ENCODE peak calls at places on chromosomes 4 and X, in six cellular contexts. H, S, V, N, Y and W are unnamed samples.
A peak's percentile ranks its signal among the peaks of the same experiment; 100 is the strongest.

GRCh38 chr4:174222266-174222872 is 61.1 kb downstream of the FBXO8 start:
- DNase-seq in Y (no peak), H (no peak), N (no peak), S (no peak), V (no peak), W (no peak)

GRCh38 chrX:136708348-136708747 is 60.4 kb downstream of the CD40LG start:
- DNase-seq in H (no peak), V (no peak), S (no peak), Y (no peak), N (no peak), W (no peak)

GRCh38 chr4:25505637-25505991 is 128.6 kb downstream of the ANAPC4 start:
- DNase-seq in S (no peak), N (no peak), V (no peak), H (no peak), Y (no peak), W (no peak)

GRCh38 chrX:153642313-153642654 is 4.7 kb upstream of the DUSP9 start:
- DNase-seq in S (no peak), V (no peak), H (no peak), N (no peak), Y (no peak), W (no peak)

GRCh38 chr4:121800961-121801714 is at the start of gene EXOSC9:
- DNase-seq in H (peak; percentile 96), Y (peak; percentile 52), S (peak; percentile 92), V (peak; percentile 96), N (peak; percentile 94), W (peak; percentile 31)

GRCh38 chrX:132294776-132295495 is 75.7 kb upstream of the RAP2C start:
- DNase-seq in V (no peak), S (no peak), Y (no peak), N (no peak), H (no peak), W (no peak)

GRCh38 chr4:10024303-10024702 is 3.0 kb upstream of the SLC2A9 start:
- DNase-seq in V (peak; percentile 70), N (no peak), S (no peak), Y (no peak), H (peak; percentile 35), W (no peak)

GRCh38 chr4:104693601-104694201 is 199.0 kb upstream of the CXXC4 start:
- DNase-seq in Y (no peak), S (no peak), H (peak; percentile 13), N (no peak), V (no peak), W (no peak)

GRCh38 chrX:118459494-118459893 is 36.1 kb upstream of the DOCK11 start:
- DNase-seq in N (no peak), Y (peak; percentile 13), S (no peak), H (peak; percentile 11), V (no peak), W (peak; percentile 24)

GRCh38 chr4:185082549-185082948 is 60.5 kb upstream of the SLC25A4 start:
- DNase-seq in V (no peak), S (no peak), Y (no peak), N (no peak), H (no peak), W (no peak)

GRCh38 chrX:101385795-101386541 is at the start of gene BTK:
- DNase-seq in V (no peak), N (no peak), H (no peak), S (no peak), Y (no peak), W (no peak)
- TF ChIP-seq POLR2A in V (no peak), N (no peak), H (no peak), S (no peak), Y (peak; percentile 83), W (no peak)

DNA sequence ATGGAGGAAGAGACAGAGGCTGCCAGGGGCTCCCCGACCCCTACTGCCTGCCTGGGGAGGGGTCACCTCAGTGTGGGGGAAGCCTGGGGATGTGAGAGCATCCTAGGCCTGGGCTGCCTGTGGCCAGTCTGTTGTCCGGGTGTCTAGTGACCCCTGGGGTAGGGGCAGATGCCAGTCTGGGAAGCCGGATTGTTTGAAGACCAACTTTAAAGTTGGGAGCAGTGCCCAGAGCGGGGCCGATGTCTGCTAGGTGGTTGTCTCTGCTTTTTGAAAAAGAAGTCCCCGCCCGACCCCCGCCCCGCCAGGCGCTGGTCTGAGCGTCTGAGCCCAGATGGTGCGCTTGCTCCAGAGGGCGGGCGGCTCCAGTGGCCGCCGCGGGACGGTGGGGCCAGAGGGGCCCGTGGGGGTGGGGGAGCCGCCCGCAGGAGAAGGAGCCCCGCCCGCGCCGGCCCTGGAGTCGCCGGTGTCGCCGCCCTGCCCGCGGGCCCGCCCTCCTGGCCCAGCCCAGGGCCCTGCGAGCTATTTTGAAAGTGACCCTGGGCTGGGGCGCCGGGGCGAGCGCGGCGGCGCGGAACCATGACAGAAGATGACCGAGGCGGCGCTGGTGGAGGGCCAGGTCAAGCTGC is at the start of gene DOK7:
- DNase-seq in N (no peak), H (peak; percentile 54), V (no peak), S (no peak), Y (no peak), W (no peak)
- TF ChIP-seq POLR2A in N (no peak), H (no peak), V (no peak), S (no peak), Y (no peak), W (no peak)

GRCh38 chrX:78103656-78104446 is at the start of gene PGK1:
- DNase-seq in H (peak; percentile 95), Y (peak; percentile 75), V (peak; percentile 98), N (peak; percentile 96), S (peak; percentile 95), W (peak; percentile 80)
- TF ChIP-seq POLR2A in H (peak; percentile 94), Y (peak; percentile 95), V (peak; percentile 83), N (peak; percentile 64), S (peak; percentile 74), W (peak; percentile 89)

DNA sequence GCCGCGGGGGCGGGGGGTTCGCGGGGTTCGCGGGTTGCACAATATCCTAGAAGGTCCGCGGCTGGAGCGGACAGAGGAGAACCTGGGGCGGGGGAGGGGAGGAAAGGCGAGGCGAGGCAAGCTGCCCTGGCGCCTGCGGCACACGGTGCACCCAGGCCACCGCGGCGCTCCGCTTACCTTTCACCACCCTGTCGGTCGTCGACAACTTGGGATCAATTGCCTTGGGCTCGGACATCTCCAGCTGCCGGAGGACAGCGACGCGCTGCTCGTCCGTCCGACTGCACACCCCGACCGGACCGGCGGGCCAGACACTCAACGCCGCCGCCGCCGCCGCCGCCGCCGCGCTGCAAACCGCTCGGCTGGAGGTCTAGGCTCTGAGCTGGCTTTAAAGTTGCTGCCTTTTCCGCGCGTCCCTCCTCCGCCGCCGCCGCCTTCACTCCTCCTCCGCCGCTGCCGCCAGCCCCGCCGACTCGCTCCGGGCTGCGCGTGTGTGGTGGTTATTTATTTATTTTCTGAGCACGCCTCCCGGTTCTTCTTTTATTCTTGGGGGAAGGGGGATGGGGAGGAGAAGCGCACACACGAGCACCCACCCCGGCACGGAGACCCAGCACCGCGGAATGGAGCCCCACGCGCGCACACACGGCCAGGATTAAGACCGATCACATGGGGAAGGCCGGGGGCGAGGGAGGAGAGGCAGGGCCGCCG is 612 bp downstream of the PPP3CA start:
- DNase-seq in H (peak; percentile 73), N (peak; percentile 73), Y (peak; percentile 37), S (peak; percentile 62), V (peak; percentile 82), W (peak; percentile 10)
- TF ChIP-seq POLR2A in H (peak; percentile 42), N (peak; percentile 28), Y (no peak), S (peak; percentile 10), V (no peak), W (peak; percentile 20)

DNA sequence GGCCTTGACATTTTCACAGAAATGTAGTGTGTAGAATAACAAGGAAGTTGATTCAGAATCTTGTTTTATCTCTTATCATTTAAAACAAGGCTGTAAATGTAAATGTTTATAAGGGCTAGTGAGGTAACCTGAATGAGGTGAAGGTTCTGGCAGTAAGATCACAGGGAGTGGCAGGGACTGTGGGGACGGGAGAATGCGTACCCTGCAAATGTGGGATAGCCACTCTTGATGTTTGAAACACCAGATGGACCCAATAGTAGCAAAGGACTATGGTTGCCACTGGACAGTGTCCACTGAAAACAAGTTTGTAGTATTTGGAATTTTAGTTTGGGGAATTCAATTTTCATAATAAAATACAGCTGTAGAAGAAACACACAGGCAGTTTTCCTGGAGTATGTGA is 155.3 kb downstream of the FHIP1A start:
- DNase-seq in V (no peak), H (no peak), S (no peak), Y (no peak), N (no peak), W (no peak)
- TF ChIP-seq POLR2A in V (no peak), H (no peak), S (no peak), Y (no peak), N (no peak), W (no peak)

GRCh38 chrX:54529559-54530357 is at the start of gene GNL3L:
- DNase-seq in N (peak; percentile 87), S (peak; percentile 88), Y (peak; percentile 54), H (peak; percentile 91), V (peak; percentile 94), W (peak; percentile 33)
- TF ChIP-seq POLR2A in N (peak; percentile 47), S (peak; percentile 54), Y (peak; percentile 76), H (peak; percentile 32), V (no peak), W (no peak)